ENCODE peak calls at places on chromosomes 3 and 15, in five cellular contexts. O, I, P, A and H are unnamed samples.

GRCh38 chr3:157467165-157467564 is 30.5 kb downstream of the PTX3 start:
- DNase-seq in O (peak; percentile 73), I (no peak), P (peak; percentile 43), A (no peak), H (peak; percentile 30)

GRCh38 chr3:17158941-17159682 is 274.4 kb downstream of the PLCL2 start:
- DNase-seq in O (no peak), I (peak; percentile 51), P (peak; percentile 28), A (peak; percentile 52), H (peak; percentile 23)

GRCh38 chr15:73650387-73651126 is 17.4 kb upstream of the NPTN start:
- DNase-seq in O (peak; percentile 70), I (no peak), P (no peak), A (peak; percentile 88), H (peak; percentile 86)

GRCh38 chr3:134471521-134472193 is 14.1 kb downstream of the ANAPC13 start:
- DNase-seq in O (peak; percentile 62), I (no peak), P (peak; percentile 83), A (peak; percentile 89), H (peak; percentile 33)

GRCh38 chr15:47803767-47804166 is 86.5 kb downstream of the SEMA6D start:
- DNase-seq in O (peak; percentile 4), I (no peak), P (no peak), A (peak; percentile 87), H (no peak)

GRCh38 chr15:74040115-74040850 is 42.1 kb downstream of the GOLGA6A start:
- DNase-seq in O (peak; percentile 99), I (peak; percentile 77), P (peak; percentile 44), A (peak; percentile 27), H (peak; percentile 98)

GRCh38 chr3:187343670-187344069 is 24.5 kb upstream of the RTP4 start:
- DNase-seq in O (no peak), I (no peak), P (no peak), A (no peak), H (no peak)

GRCh38 chr15:58258501-58259274 is 120.5 kb downstream of the AQP9 start:
- DNase-seq in O (no peak), I (no peak), P (no peak), A (peak; percentile 98), H (peak; percentile 25)

GRCh38 chr3:150469031-150469930 is 61.2 kb downstream of the TSC22D2 start:
- DNase-seq in O (peak; percentile 96), I (peak; percentile 70), P (peak; percentile 98), A (peak; percentile 100), H (peak; percentile 98)

GRCh38 chr3:127222664-127223063 is 29.7 kb downstream of the PRR23E start:
- DNase-seq in O (no peak), I (no peak), P (no peak), A (no peak), H (no peak)

GRCh38 chr15:70044168-70044567 is 53.5 kb downstream of the TLE3 start:
- DNase-seq in O (no peak), I (no peak), P (no peak), A (no peak), H (no peak)

GRCh38 chr15:43769584-43770228 is 7.1 kb downstream of the ELL3 start:
- DNase-seq in O (peak; percentile 78), I (no peak), P (peak; percentile 75), A (peak; percentile 63), H (peak; percentile 82)

GRCh38 chr3:185764168-185764988 is 60.5 kb downstream of the IGF2BP2 start:
- DNase-seq in O (peak; percentile 50), I (no peak), P (no peak), A (peak; percentile 48), H (peak; percentile 61)

GRCh38 chr3:139797724-139798343 is 120.1 kb upstream of the NMNAT3 start:
- DNase-seq in O (peak; percentile 47), I (no peak), P (peak; percentile 29), A (peak; percentile 17), H (peak; percentile 69)

GRCh38 chr3:33035596-33035995 is 61.4 kb downstream of the GLB1 start:
- DNase-seq in O (peak; percentile 58), I (no peak), P (peak; percentile 84), A (peak; percentile 83), H (peak; percentile 81)

GRCh38 chr15:36415643-36416042 is 163.8 kb upstream of the CDIN1 start:
- DNase-seq in O (peak; percentile 72), I (no peak), P (no peak), A (peak; percentile 72), H (peak; percentile 83)

GRCh38 chr3:63945558-63946096 is 33.4 kb upstream of the SCAANT1 start:
- DNase-seq in O (peak; percentile 53), I (no peak), P (no peak), A (no peak), H (peak; percentile 73)

GRCh38 chr3:4976109-4976508 is 3.1 kb upstream of the BHLHE40 start:
- DNase-seq in O (peak; percentile 75), I (peak; percentile 73), P (peak; percentile 68), A (peak; percentile 82), H (peak; percentile 83)

GRCh38 chr15:23477920-23478319 is 30.9 kb upstream of the GOLGA6L2 start:
- DNase-seq in O (no peak), I (no peak), P (no peak), A (no peak), H (no peak)

GRCh38 chr15:78103406-78104118 is 11.2 kb downstream of the SH2D7 start:
- DNase-seq in O (no peak), I (no peak), P (peak; percentile 7), A (no peak), H (no peak)

GRCh38 chr3:11034297-11035000 is 41.9 kb downstream of the SLC6A1 start:
- DNase-seq in O (no peak), I (no peak), P (no peak), A (no peak), H (no peak)

GRCh38 chr3:191434036-191434435 is 26.9 kb upstream of the PYDC2 start:
- DNase-seq in O (no peak), I (no peak), P (no peak), A (no peak), H (no peak)

GRCh38 chr3:72031581-72031980 is 246.6 kb upstream of the PROK2 start:
- DNase-seq in O (peak; percentile 48), I (no peak), P (peak; percentile 47), A (peak; percentile 59), H (peak; percentile 30)
- TF ChIP-seq CTCF in O (no peak), I (no peak), P (no peak), A (no peak), H (no peak)

GRCh38 chr3:45597166-45597565 is 2.6 kb downstream of the LIMD1 start:
- DNase-seq in O (peak; percentile 76), I (peak; percentile 58), P (peak; percentile 75), A (no peak), H (peak; percentile 42)
- H3K4me3 ChIP-seq in O (peak overlapping the region; percentile 44), I (peak overlapping the region; percentile 92), P (peak overlapping the region; percentile 89), A (no peak overlapping the region), H (no peak overlapping the region)

GRCh38 chr3:160133757-160134156 is 91.5 kb upstream of the C3orf80 start:
- DNase-seq in O (no peak), I (no peak), P (peak; percentile 62), A (peak; percentile 55), H (no peak)
- TF ChIP-seq CTCF in O (peak; percentile 26), I (no peak), P (peak; percentile 50), A (peak; percentile 42), H (peak; percentile 42)

GRCh38 chr15:49424954-49425353 is 1.9 kb downstream of the FGF7 start:
- DNase-seq in O (no peak), I (no peak), P (no peak), A (no peak), H (no peak)
- H3K4me3 ChIP-seq in O (peak overlapping the region; percentile 74), I (peak overlapping the region; percentile 53), P (no peak overlapping the region), A (no peak overlapping the region), H (no peak overlapping the region)

DNA sequence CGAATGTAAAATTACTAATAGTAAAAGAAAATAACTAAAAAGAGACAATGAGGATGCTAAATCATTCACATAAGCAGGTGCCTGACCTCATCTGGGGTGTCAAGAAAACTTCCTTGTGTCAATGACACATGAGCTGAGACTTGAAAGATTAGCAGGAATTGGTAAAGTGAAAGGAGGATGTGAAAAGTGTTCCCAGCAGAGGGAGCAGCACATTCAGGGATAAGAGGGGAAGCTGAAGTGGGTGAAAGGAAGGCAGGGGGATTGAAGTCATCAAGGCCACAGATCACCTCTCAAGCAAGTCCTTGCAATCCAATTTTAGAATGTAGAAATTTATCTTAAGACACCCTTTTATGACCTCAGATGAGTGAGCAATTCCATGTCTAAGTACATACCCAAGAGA is 60.2 kb upstream of the ACP3 start:
- DNase-seq in O (peak; percentile 62), I (no peak), P (peak; percentile 70), A (peak; percentile 71), H (peak; percentile 88)
- TF ChIP-seq CTCF in O (peak; percentile 49), I (peak; percentile 13), P (peak; percentile 75), A (peak; percentile 61), H (peak; percentile 83)

GRCh38 chr3:3178498-3179328 is 778 bp downstream of the CRBN start:
- DNase-seq in O (no peak), I (no peak), P (no peak), A (no peak), H (no peak)
- H3K4me3 ChIP-seq in O (peak overlapping the region; percentile 100), I (peak overlapping the region; percentile 92), P (peak overlapping the region; percentile 99), A (peak overlapping the region; percentile 78), H (peak overlapping the region; percentile 100)

GRCh38 chr3:13880811-13881156 is 913 bp upstream of the WNT7A start:
- DNase-seq in O (no peak), I (no peak), P (peak; percentile 21), A (no peak), H (no peak)

GRCh38 chr3:13881536-13882410 is 1.9 kb upstream of the WNT7A start:
- DNase-seq in O (no peak), I (no peak), P (no peak), A (no peak), H (no peak)

GRCh38 chr3:13878711-13879101 is 1.2 kb downstream of the WNT7A start:
- DNase-seq in O (no peak), I (no peak), P (peak; percentile 54), A (no peak), H (no peak)

GRCh38 chr3:13879102-13879945 is 547 bp downstream of the WNT7A start:
- DNase-seq in O (no peak), I (no peak), P (peak; percentile 45), A (no peak), H (no peak)

DNA sequence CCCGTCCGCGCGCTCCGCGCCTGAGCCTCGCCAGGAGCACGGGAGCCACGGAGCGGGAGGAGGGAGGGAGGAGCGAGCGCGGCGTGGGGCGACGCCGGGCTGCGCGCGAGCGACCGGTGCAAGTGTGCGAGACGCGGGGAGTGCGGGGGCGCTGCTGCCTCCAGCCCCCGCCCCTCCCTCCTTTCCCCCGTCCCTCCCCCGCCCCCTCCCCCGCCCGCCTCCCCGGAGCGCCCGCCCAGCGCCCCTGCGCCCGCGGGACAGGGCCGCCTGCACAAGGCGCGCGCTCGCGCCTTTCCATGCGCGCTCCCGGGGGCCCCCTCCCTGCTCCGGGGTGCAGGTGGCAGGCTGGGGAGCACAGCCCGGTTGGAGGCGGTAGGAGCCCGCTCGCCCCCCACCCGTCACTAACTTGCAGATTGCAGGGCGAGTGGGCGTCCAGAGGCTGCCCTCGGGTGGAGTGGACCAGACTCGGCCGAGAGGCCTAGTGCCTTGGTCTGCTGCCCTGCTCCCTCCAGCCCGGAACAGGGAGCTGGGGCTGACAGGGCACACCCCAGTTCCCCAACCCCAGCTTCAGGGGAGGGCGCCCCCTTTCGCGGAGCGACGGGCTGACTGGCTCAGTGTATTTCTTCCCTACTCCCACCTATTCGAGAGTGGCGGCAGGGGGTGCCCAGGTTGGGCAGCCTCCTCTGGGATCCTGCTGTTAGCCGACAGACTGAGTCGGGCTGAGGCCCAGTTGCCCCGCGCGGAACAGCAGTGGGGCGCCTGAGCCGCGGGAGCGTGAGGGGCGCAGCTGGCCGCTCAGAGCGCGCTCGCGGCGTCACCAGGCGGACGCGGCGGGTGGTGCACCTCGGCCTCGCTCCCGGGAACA is at the start of gene WNT7A:
- DNase-seq in O (no peak), I (no peak), P (peak; percentile 62), A (peak; percentile 50), H (no peak)
- TF ChIP-seq CTCF in O (peak; percentile 24), I (peak; percentile 41), P (peak; percentile 79), A (peak; percentile 79), H (peak; percentile 21)